ENCODE peak calls at places on chromosomes 6 and 20, in nine cellular contexts. F is mucosa of descending colon, G is body of pancreas, H is upper lobe of right lung, I is fibroblast of lung, Q is GM23338, W is left ventricle myocardium inferior, O is adrenal gland, Z is heart left ventricle. J is an unnamed sample.
A peak's percentile ranks its signal among the peaks of the same experiment; 100 is the strongest.

GRCh38 chr20:44888226-44889103 is 3.0 kb downstream of the YWHAB start:
- DNase-seq in F (no peak), G (no peak), H (no peak), I (no peak), Q (no peak), W (no peak), O (no peak), Z (no peak), J (no peak)

GRCh38 chr6:7728855-7729590 is 3.1 kb downstream of the BMP6 start:
- DNase-seq in F (no peak), G (no peak), H (no peak), I (no peak), Q (peak; percentile 59), W (no peak), O (no peak), Z (no peak), J (no peak)

GRCh38 chr6:33116417-33116816 is 40.6 kb downstream of the HLA-DPB1 start:
- DNase-seq in F (no peak), G (no peak), H (no peak), I (no peak), Q (peak; percentile 78), W (no peak), O (no peak), Z (no peak), J (no peak)

GRCh38 chr6:90120327-90120726 is 176.3 kb downstream of the BACH2 start:
- DNase-seq in F (no peak), G (no peak), H (no peak), I (no peak), Q (no peak), W (no peak), O (no peak), Z (no peak), J (no peak)

GRCh38 chr6:130183271-130184222 is 39.2 kb downstream of the SAMD3 start:
- DNase-seq in F (no peak), G (no peak), H (no peak), I (no peak), Q (no peak), W (no peak), O (no peak), Z (no peak), J (no peak)

GRCh38 chr6:37910998-37911397 is 91.5 kb downstream of the ZFAND3 start:
- DNase-seq in F (no peak), G (no peak), H (no peak), I (no peak), Q (no peak), W (no peak), O (no peak), Z (no peak), J (no peak)

GRCh38 chr6:141347075-141347474 is 785.6 kb upstream of the GJE1 start:
- DNase-seq in F (no peak), G (no peak), H (no peak), I (no peak), Q (no peak), W (no peak), O (no peak), Z (no peak), J (no peak)

GRCh38 chr6:46062312-46062711 is 46.7 kb upstream of the CLIC5 start:
- DNase-seq in F (peak; percentile 58), G (peak; percentile 55), H (peak; percentile 63), I (peak; percentile 15), Q (no peak), W (no peak), O (peak; percentile 8), Z (no peak), J (no peak)

GRCh38 chr20:13302647-13303425 is 81.8 kb downstream of the ISM1 start:
- DNase-seq in F (peak; percentile 35), G (peak; percentile 51), H (no peak), I (peak; percentile 11), Q (peak; percentile 64), W (no peak), O (peak; percentile 44), Z (no peak), J (peak; percentile 43)

GRCh38 chr20:4013041-4013440 is 2.3 kb downstream of the RNF24 start:
- DNase-seq in F (no peak), G (no peak), H (no peak), I (no peak), Q (no peak), W (no peak), O (no peak), Z (no peak), J (no peak)

GRCh38 chr20:49236301-49236700 is 17.1 kb downstream of the DDX27 start:
- DNase-seq in F (no peak), G (no peak), H (no peak), I (no peak), Q (no peak), W (no peak), O (no peak), Z (no peak), J (no peak)

GRCh38 chr6:52324239-52324638 is 37.7 kb upstream of the PAQR8 start:
- DNase-seq in F (no peak), G (no peak), H (no peak), I (no peak), Q (no peak), W (no peak), O (no peak), Z (no peak), J (no peak)

GRCh38 chr6:89623749-89624148 is 14.8 kb downstream of the LYRM2 start:
- DNase-seq in F (no peak), G (no peak), H (no peak), I (no peak), Q (no peak), W (no peak), O (no peak), Z (no peak), J (no peak)

GRCh38 chr20:22999756-23000155 is 35.4 kb upstream of the SSTR4 start:
- DNase-seq in F (no peak), G (no peak), H (no peak), I (peak; percentile 9), Q (no peak), W (no peak), O (no peak), Z (no peak), J (no peak)

GRCh38 chr6:89941847-89942497 is 47.7 kb downstream of the GJA10 start:
- DNase-seq in F (no peak), G (no peak), H (no peak), I (no peak), Q (no peak), W (no peak), O (no peak), Z (no peak), J (peak; percentile 33)

GRCh38 chr20:56422131-56422823 is 10.2 kb downstream of the CASS4 start:
- DNase-seq in F (no peak), G (no peak), H (no peak), I (peak; percentile 73), Q (no peak), W (no peak), O (no peak), Z (no peak), J (no peak)

GRCh38 chr6:64238071-64238470 is 602.5 kb downstream of the PHF3 start:
- DNase-seq in F (no peak), G (no peak), H (no peak), I (no peak), Q (no peak), W (no peak), O (no peak), Z (no peak), J (no peak)

GRCh38 chr6:35480176-35480575 is 12.0 kb downstream of the RPL10A start:
- DNase-seq in F (no peak), G (no peak), H (no peak), I (no peak), Q (no peak), W (no peak), O (no peak), Z (no peak), J (no peak)

DNA sequence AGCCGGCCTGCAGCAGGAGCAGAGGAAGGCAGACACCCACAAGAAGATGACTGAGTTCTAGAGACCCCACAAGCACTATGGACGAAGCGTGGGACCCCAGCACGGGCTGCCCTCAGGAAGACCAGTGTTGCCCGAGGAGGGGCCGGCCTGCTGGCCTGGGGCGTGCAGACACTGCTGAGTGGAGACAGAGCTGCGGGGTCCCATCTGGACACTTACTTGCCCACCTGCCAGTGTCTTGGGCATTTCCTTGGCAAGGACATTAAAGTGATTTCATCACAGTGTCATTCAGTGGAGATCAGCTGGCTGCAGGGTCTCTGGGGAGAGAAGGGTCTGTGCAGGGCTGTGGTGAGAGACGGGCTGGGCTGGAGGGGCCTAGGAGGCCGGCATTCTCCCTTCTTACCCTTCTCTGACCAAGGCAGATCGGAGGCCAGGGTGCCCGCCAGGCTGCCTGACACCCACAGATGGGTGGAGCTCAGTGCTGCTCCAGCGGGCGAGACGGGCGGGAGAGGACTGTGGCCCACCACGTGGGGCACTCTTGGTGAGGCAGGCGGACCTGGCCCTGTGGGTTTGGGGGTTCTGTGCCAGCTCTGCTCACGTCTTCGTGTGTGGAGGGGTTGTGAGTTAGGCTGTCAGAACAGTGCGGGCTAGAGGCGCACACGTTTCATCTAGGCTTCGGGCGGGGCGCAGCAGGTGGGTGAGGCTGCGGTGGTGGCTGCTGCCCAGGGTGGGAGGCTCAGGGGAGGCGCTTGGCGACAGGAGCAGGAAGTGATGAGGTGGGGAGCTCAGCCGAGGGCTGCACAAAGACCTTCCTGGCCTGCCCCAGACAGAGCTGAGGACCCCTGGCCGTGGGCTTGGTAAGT is at the start of gene LIME1:
- DNase-seq in F (peak; percentile 86), G (no peak), H (peak; percentile 69), I (no peak), Q (no peak), W (no peak), O (no peak), Z (no peak), J (no peak)
- H3K36me3 ChIP-seq in F (no peaks in the 10 kb centered on the region), G (peaks cover 8% of the 10 kb centered on the region), H (peaks cover 27% of the 10 kb centered on the region), I (peaks cover 20% of the 10 kb centered on the region), Q (no peaks in the 10 kb centered on the region), W (peaks cover 33% of the 10 kb centered on the region), O (no peaks in the 10 kb centered on the region), Z (peaks cover 25% of the 10 kb centered on the region), J (no peaks in the 10 kb centered on the region)

GRCh38 chr20:46828471-46828870 is 66.2 kb upstream of the EYA2 start:
- DNase-seq in F (no peak), G (no peak), H (no peak), I (peak; percentile 58), Q (no peak), W (no peak), O (no peak), Z (no peak), J (no peak)
- H3K4me1 ChIP-seq in F (peaks cover 2% of the 10 kb centered on the region), G (no peaks in the 10 kb centered on the region), H (no peaks in the 10 kb centered on the region), I (no peaks in the 10 kb centered on the region), Q (no peaks in the 10 kb centered on the region), W (no peaks in the 10 kb centered on the region), O (no peaks in the 10 kb centered on the region), Z (no peaks in the 10 kb centered on the region), J (peaks cover 2% of the 10 kb centered on the region)

DNA sequence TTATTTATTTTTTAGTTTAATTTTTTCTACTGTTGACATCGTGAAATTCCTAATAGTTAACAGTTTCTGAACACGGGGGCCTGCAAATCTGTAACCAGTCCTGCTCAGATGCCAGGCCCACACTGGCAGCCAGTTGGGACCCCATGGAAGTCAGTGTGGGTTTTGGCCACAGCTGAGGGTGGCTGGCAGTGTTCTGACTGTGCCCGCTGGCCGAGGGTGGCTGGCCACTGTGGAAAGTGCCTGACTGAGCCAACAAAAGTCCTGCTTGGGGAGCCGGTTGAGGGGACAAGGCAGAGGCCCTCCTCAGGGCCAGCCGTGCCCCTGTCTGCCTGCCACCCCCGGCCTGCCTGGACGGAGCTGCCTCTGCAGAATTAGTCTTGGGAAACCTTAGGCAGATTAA is 4.1 kb upstream of the PMEPA1 start:
- DNase-seq in F (no peak), G (no peak), H (no peak), I (no peak), Q (no peak), W (no peak), O (no peak), Z (no peak), J (no peak)
- H3K4me3 ChIP-seq in F (no peak overlapping the region), G (no peak overlapping the region), H (no peak overlapping the region), I (no peak overlapping the region), Q (no peak overlapping the region), W (no peak overlapping the region), O (no peak overlapping the region), Z (no peak overlapping the region), J (no peak overlapping the region)

GRCh38 chr6:156814036-156814581 is 36.9 kb downstream of the ARID1B start:
- DNase-seq in F (no peak), G (no peak), H (no peak), I (no peak), Q (peak; percentile 50), W (no peak), O (no peak), Z (no peak), J (no peak)
- H3K36me3 ChIP-seq in F (no peaks in the 10 kb centered on the region), G (no peaks in the 10 kb centered on the region), H (no peaks in the 10 kb centered on the region), I (no peaks in the 10 kb centered on the region), Q (no peaks in the 10 kb centered on the region), W (no peaks in the 10 kb centered on the region), O (no peaks in the 10 kb centered on the region), Z (no peaks in the 10 kb centered on the region), J (no peaks in the 10 kb centered on the region)

J was measured in testis.